ENCODE peak calls at places on chromosomes 7 and 10, in seven cellular contexts. N is OCI-LY7, M is neuronal stem cell, V is NCI-H524, T is brain microvascular endothelial cell, E is GM18507, F is NCI-H774. B is an unnamed sample.

GRCh38 chr10:47050618-47051455 is 139.6 kb downstream of the PTPN20 start:
- DNase-seq in N (no peak), M (no peak), V (no peak), T (peak; percentile 12), E (no peak), F (no peak), B (no peak)

GRCh38 chr10:78149193-78149592 is 115.5 kb downstream of the RPS24 start:
- DNase-seq in N (no peak), M (no peak), V (no peak), T (no peak), E (no peak), F (no peak), B (no peak)

GRCh38 chr7:119270045-119270464 is 1002.9 kb upstream of the KCND2 start:
- DNase-seq in N (peak; percentile 73), M (peak; percentile 55), V (peak; percentile 79), T (peak; percentile 67), E (peak; percentile 2), F (peak; percentile 50), B (peak; percentile 42)

GRCh38 chr7:72504057-72504456 is 91.9 kb upstream of the CALN1 start:
- DNase-seq in N (no peak), M (no peak), V (peak; percentile 84), T (no peak), E (no peak), F (no peak), B (no peak)

GRCh38 chr7:24716480-24717246 is 40.6 kb downstream of the GSDME start:
- DNase-seq in N (no peak), M (no peak), V (no peak), T (no peak), E (no peak), F (no peak), B (no peak)

GRCh38 chr7:94453898-94454297 is 55.7 kb upstream of the CASD1 start:
- DNase-seq in N (no peak), M (no peak), V (no peak), T (no peak), E (no peak), F (no peak), B (no peak)

GRCh38 chr7:96311967-96312366 is 9.9 kb downstream of the SLC25A13 start:
- DNase-seq in N (no peak), M (no peak), V (no peak), T (no peak), E (no peak), F (no peak), B (no peak)

GRCh38 chr7:42972703-42973500 is 40.7 kb downstream of the MRPL32 start:
- DNase-seq in N (peak; percentile 30), M (no peak), V (no peak), T (peak; percentile 97), E (no peak), F (no peak), B (no peak)

GRCh38 chr7:70776627-70777101 is 355.3 kb upstream of the GALNT17 start:
- DNase-seq in N (no peak), M (no peak), V (peak; percentile 72), T (no peak), E (no peak), F (no peak), B (no peak)

GRCh38 chr10:56231436-56231835 is 129.6 kb downstream of the ZWINT start:
- DNase-seq in N (no peak), M (no peak), V (no peak), T (no peak), E (no peak), F (no peak), B (no peak)

GRCh38 chr10:128859738-128860386 is 607.2 kb upstream of the MGMT start:
- DNase-seq in N (peak; percentile 44), M (no peak), V (peak; percentile 15), T (peak; percentile 20), E (no peak), F (no peak), B (no peak)

GRCh38 chr7:40525764-40526163 is 391.0 kb downstream of the SUGCT start:
- DNase-seq in N (no peak), M (no peak), V (no peak), T (no peak), E (no peak), F (no peak), B (peak; percentile 39)

GRCh38 chr7:94368371-94368791 is 26.3 kb upstream of the COL1A2 start:
- DNase-seq in N (no peak), M (no peak), V (peak; percentile 58), T (peak; percentile 75), E (no peak), F (no peak), B (peak; percentile 72)

GRCh38 chr7:4667776-4668509 is 14.2 kb upstream of the FOXK1 start:
- DNase-seq in N (no peak), M (no peak), V (no peak), T (peak; percentile 90), E (no peak), F (no peak), B (no peak)

GRCh38 chr10:25017661-25018060 is 1.2 kb downstream of the THNSL1 start:
- DNase-seq in N (peak; percentile 16), M (no peak), V (no peak), T (no peak), E (no peak), F (no peak), B (no peak)

GRCh38 chr10:118564652-118565051 is 30.8 kb downstream of the PRLHR start:
- DNase-seq in N (no peak), M (peak; percentile 21), V (peak; percentile 49), T (no peak), E (no peak), F (no peak), B (no peak)

GRCh38 chr10:79310911-79311573 is 36.2 kb upstream of the PPIF start:
- DNase-seq in N (no peak), M (peak; percentile 27), V (no peak), T (no peak), E (no peak), F (no peak), B (no peak)

GRCh38 chr10:5297466-5297865 is 67.3 kb upstream of the UCN3 start:
- DNase-seq in N (no peak), M (no peak), V (no peak), T (no peak), E (no peak), F (no peak), B (no peak)

GRCh38 chr10:103823706-103824272 is 31.6 kb downstream of the SH3PXD2A start:
- DNase-seq in N (no peak), M (no peak), V (no peak), T (no peak), E (no peak), F (no peak), B (no peak)

GRCh38 chr10:59124187-59124586 is 52.3 kb upstream of the PHYHIPL start:
- DNase-seq in N (no peak), M (no peak), V (no peak), T (no peak), E (no peak), F (no peak), B (no peak)

GRCh38 chr10:15385552-15386455 is 14.7 kb upstream of the FAM171A1 start:
- DNase-seq in N (no peak), M (no peak), V (peak; percentile 85), T (no peak), E (no peak), F (no peak), B (peak; percentile 23)

GRCh38 chr7:16755397-16755796 is 1.8 kb downstream of the TSPAN13 start:
- DNase-seq in N (no peak), M (no peak), V (no peak), T (no peak), E (no peak), F (no peak), B (no peak)

GRCh38 chr10:6347391-6347951 is 144.7 kb downstream of the PFKFB3 start:
- DNase-seq in N (peak; percentile 75), M (no peak), V (no peak), T (no peak), E (no peak), F (no peak), B (no peak)

GRCh38 chr7:112129655-112130323 is 76.4 kb downstream of the DOCK4 start:
- DNase-seq in N (no peak), M (no peak), V (no peak), T (no peak), E (no peak), F (no peak), B (no peak)

B was measured in DMS 273 treated with DMSO at 0.1 percent for 48 hours.